ENCODE peak calls at places on chromosomes 1 and 21, in four cellular contexts. One of them, this sample, is unnamed.
A peak's percentile ranks its signal among the peaks of the same experiment; 100 is the strongest.

GRCh38 chr1:157119448-157119847 is 18.7 kb downstream of the ETV3 start:
- DNase-seq in CD4-positive, alpha-beta T cell: no peak
- DNase-seq in cardiac muscle cell: no peak
- DNase-seq in A549: no peak
- DNase-seq in this sample: no peak

GRCh38 chr1:58513956-58514355 is 32.6 kb downstream of the OMA1 start:
- DNase-seq in CD4-positive, alpha-beta T cell: no peak
- DNase-seq in cardiac muscle cell: no peak
- DNase-seq in A549: no peak
- DNase-seq in this sample: no peak

GRCh38 chr1:98049370-98050115 is 128.7 kb upstream of the DPYD start:
- DNase-seq in CD4-positive, alpha-beta T cell: no peak
- DNase-seq in cardiac muscle cell: peak; percentile 30
- DNase-seq in A549: no peak
- DNase-seq in this sample: peak; percentile 50

GRCh38 chr1:111141245-111141644 is 1.2 kb downstream of the CEPT1 start:
- DNase-seq in CD4-positive, alpha-beta T cell: no peak
- DNase-seq in cardiac muscle cell: no peak
- DNase-seq in A549: no peak
- DNase-seq in this sample: no peak

GRCh38 chr1:226975909-226976670 is 36.0 kb downstream of the COQ8A start:
- DNase-seq in CD4-positive, alpha-beta T cell: no peak
- DNase-seq in cardiac muscle cell: no peak
- DNase-seq in A549: no peak
- DNase-seq in this sample: no peak

GRCh38 chr1:21599402-21599801 is 69.8 kb downstream of the RAP1GAP start:
- DNase-seq in CD4-positive, alpha-beta T cell: no peak
- DNase-seq in cardiac muscle cell: no peak
- DNase-seq in A549: no peak
- DNase-seq in this sample: no peak

GRCh38 chr1:110786802-110787327 is 86.1 kb upstream of the CD53 start:
- DNase-seq in CD4-positive, alpha-beta T cell: no peak
- DNase-seq in cardiac muscle cell: no peak
- DNase-seq in A549: no peak
- DNase-seq in this sample: no peak

GRCh38 chr1:157994704-157995540 is 1.5 kb downstream of the KIRREL1 start:
- DNase-seq in CD4-positive, alpha-beta T cell: no peak
- DNase-seq in cardiac muscle cell: no peak
- DNase-seq in A549: no peak
- DNase-seq in this sample: no peak

GRCh38 chr1:155127672-155128468 is at the start of gene EFNA1:
- DNase-seq in CD4-positive, alpha-beta T cell: no peak
- DNase-seq in cardiac muscle cell: peak; percentile 81
- DNase-seq in A549: peak; percentile 59
- DNase-seq in this sample: peak; percentile 49

GRCh38 chr1:61391730-61392129 is 309.4 kb downstream of the NFIA start:
- DNase-seq in CD4-positive, alpha-beta T cell: no peak
- DNase-seq in cardiac muscle cell: no peak
- DNase-seq in A549: no peak
- DNase-seq in this sample: no peak

GRCh38 chr1:218364028-218364710 is 19.0 kb downstream of the TGFB2 start:
- DNase-seq in CD4-positive, alpha-beta T cell: no peak
- DNase-seq in cardiac muscle cell: no peak
- DNase-seq in A549: no peak
- DNase-seq in this sample: no peak

GRCh38 chr1:101290922-101291561 is 54.2 kb downstream of the S1PR1 start:
- DNase-seq in CD4-positive, alpha-beta T cell: no peak
- DNase-seq in cardiac muscle cell: no peak
- DNase-seq in A549: no peak
- DNase-seq in this sample: no peak

GRCh38 chr1:62887799-62888507 is 104.0 kb downstream of the ATG4C start:
- DNase-seq in CD4-positive, alpha-beta T cell: no peak
- DNase-seq in cardiac muscle cell: no peak
- DNase-seq in A549: no peak
- DNase-seq in this sample: no peak

GRCh38 chr1:100921110-100921706 is 25.3 kb downstream of the SLC30A7 start:
- DNase-seq in CD4-positive, alpha-beta T cell: no peak
- DNase-seq in cardiac muscle cell: peak; percentile 73
- DNase-seq in A549: peak; percentile 45
- DNase-seq in this sample: peak; percentile 67

GRCh38 chr1:161481624-161482392 is 23.4 kb upstream of the FCGR2A start:
- DNase-seq in CD4-positive, alpha-beta T cell: no peak
- DNase-seq in cardiac muscle cell: no peak
- DNase-seq in A549: no peak
- DNase-seq in this sample: no peak

GRCh38 chr1:201556841-201557571 is 18.1 kb downstream of the NAV1 start:
- DNase-seq in CD4-positive, alpha-beta T cell: no peak
- DNase-seq in cardiac muscle cell: no peak
- DNase-seq in A549: no peak
- DNase-seq in this sample: no peak

GRCh38 chr1:22780696-22781095 is 70.1 kb downstream of the EPHB2 start:
- DNase-seq in CD4-positive, alpha-beta T cell: no peak
- DNase-seq in cardiac muscle cell: peak; percentile 61
- DNase-seq in A549: peak; percentile 57
- DNase-seq in this sample: peak; percentile 27

GRCh38 chr21:42618713-42619112 is 34.7 kb upstream of the PDE9A start:
- DNase-seq in CD4-positive, alpha-beta T cell: no peak
- DNase-seq in cardiac muscle cell: no peak
- DNase-seq in A549: no peak
- DNase-seq in this sample: no peak

GRCh38 chr1:27726173-27726793 is 522 bp downstream of the FAM76A start:
- DNase-seq in CD4-positive, alpha-beta T cell: peak; percentile 4
- DNase-seq in cardiac muscle cell: peak; percentile 64
- DNase-seq in A549: peak; percentile 32
- DNase-seq in this sample: peak; percentile 47

GRCh38 chr1:234144866-234145265 is 228.4 kb upstream of the COA6 start:
- DNase-seq in CD4-positive, alpha-beta T cell: no peak
- DNase-seq in cardiac muscle cell: no peak
- DNase-seq in A549: no peak
- DNase-seq in this sample: no peak

GRCh38 chr1:165134431-165134830 is 222.1 kb downstream of the LMX1A start:
- DNase-seq in CD4-positive, alpha-beta T cell: no peak
- DNase-seq in cardiac muscle cell: no peak
- DNase-seq in A549: no peak
- DNase-seq in this sample: no peak

GRCh38 chr1:27630859-27631491 is 4.0 kb downstream of the FGR start:
- DNase-seq in CD4-positive, alpha-beta T cell: no peak
- DNase-seq in cardiac muscle cell: no peak
- DNase-seq in A549: no peak
- DNase-seq in this sample: no peak

GRCh38 chr1:11364170-11364569 is 91.2 kb downstream of the UBIAD1 start:
- DNase-seq in CD4-positive, alpha-beta T cell: no peak
- DNase-seq in cardiac muscle cell: no peak
- DNase-seq in A549: no peak
- DNase-seq in this sample: no peak

GRCh38 chr1:168688679-168689657 is 40.0 kb downstream of the DPT start:
- DNase-seq in CD4-positive, alpha-beta T cell: no peak
- DNase-seq in cardiac muscle cell: no peak
- DNase-seq in A549: no peak
- DNase-seq in this sample: no peak

GRCh38 chr1:220045356-220046051 is 801 bp downstream of the EPRS1 start:
- DNase-seq in CD4-positive, alpha-beta T cell: no peak
- DNase-seq in cardiac muscle cell: no peak
- DNase-seq in A549: peak; percentile 27
- DNase-seq in this sample: peak; percentile 14

GRCh38 chr1:184405743-184406142 is 18.9 kb downstream of the C1orf21 start:
- DNase-seq in CD4-positive, alpha-beta T cell: no peak
- DNase-seq in cardiac muscle cell: no peak
- DNase-seq in A549: no peak
- DNase-seq in this sample: peak; percentile 28

GRCh38 chr1:204782118-204782700 is 88.5 kb upstream of the NFASC start:
- DNase-seq in CD4-positive, alpha-beta T cell: no peak
- DNase-seq in cardiac muscle cell: no peak
- DNase-seq in A549: no peak
- DNase-seq in this sample: no peak

GRCh38 chr1:228902781-228903572 is 167.7 kb downstream of the RHOU start:
- DNase-seq in CD4-positive, alpha-beta T cell: no peak
- DNase-seq in cardiac muscle cell: no peak
- DNase-seq in A549: peak; percentile 90
- DNase-seq in this sample: peak; percentile 76

GRCh38 chr21:42614391-42614790 is 39.0 kb upstream of the PDE9A start:
- DNase-seq in CD4-positive, alpha-beta T cell: no peak
- DNase-seq in cardiac muscle cell: no peak
- DNase-seq in A549: no peak
- DNase-seq in this sample: no peak

GRCh38 chr1:150477733-150478132 is 9.5 kb upstream of the TARS2 start:
- DNase-seq in CD4-positive, alpha-beta T cell: no peak
- DNase-seq in cardiac muscle cell: no peak
- DNase-seq in A549: peak; percentile 47
- DNase-seq in this sample: no peak

GRCh38 chr1:184504695-184505338 is 118.0 kb downstream of the C1orf21 start:
- DNase-seq in CD4-positive, alpha-beta T cell: no peak
- DNase-seq in cardiac muscle cell: no peak
- DNase-seq in A549: no peak
- DNase-seq in this sample: no peak

GRCh38 chr1:64043976-64044375 is 159.4 kb upstream of the UBE2U start:
- DNase-seq in CD4-positive, alpha-beta T cell: no peak
- DNase-seq in cardiac muscle cell: no peak
- DNase-seq in A549: no peak
- DNase-seq in this sample: no peak

GRCh38 chr1:20430355-20431290 is 55.4 kb downstream of the CAMK2N1 start:
- DNase-seq in CD4-positive, alpha-beta T cell: peak; percentile 9
- DNase-seq in cardiac muscle cell: peak; percentile 70
- DNase-seq in A549: peak; percentile 23
- DNase-seq in this sample: peak; percentile 53

GRCh38 chr21:9758888-9759287 is 762.5 kb upstream of the TPTE start:
- DNase-seq in CD4-positive, alpha-beta T cell: no peak
- DNase-seq in cardiac muscle cell: no peak
- DNase-seq in A549: no peak
- DNase-seq in this sample: no peak
- H3K9me3 ChIP-seq in CD4-positive, alpha-beta T cell: peaks cover 28% of the 10 kb centered on the region
- H3K9me3 ChIP-seq in cardiac muscle cell: peaks cover 45% of the 10 kb centered on the region
- H3K9me3 ChIP-seq in A549: no peaks in the 10 kb centered on the region
- H3K9me3 ChIP-seq in this sample: peaks cover 77% of the 10 kb centered on the region

DNA sequence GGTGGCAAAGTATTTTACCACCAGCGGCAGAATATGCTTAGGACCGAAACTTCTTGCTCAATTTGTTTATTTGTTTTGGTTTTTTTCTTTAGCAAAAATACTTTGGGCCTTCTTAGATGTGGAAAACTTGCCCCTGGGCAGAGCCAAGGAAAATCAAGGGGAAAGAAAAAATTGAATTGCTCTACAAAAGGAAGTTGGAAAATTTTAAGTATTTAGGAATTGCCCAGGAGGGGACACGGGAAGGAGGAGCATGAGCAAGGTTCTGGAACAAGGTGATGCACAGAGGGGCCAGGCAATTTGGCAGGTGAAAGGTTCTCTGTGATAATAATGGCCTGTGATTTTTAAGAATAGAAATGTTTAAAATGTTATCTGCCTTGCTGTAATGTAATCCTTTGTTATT is 28.6 kb downstream of the SGIP1 start:
- DNase-seq in CD4-positive, alpha-beta T cell: no peak
- DNase-seq in cardiac muscle cell: no peak
- DNase-seq in A549: no peak
- DNase-seq in this sample: no peak
- H3K9me3 ChIP-seq in CD4-positive, alpha-beta T cell: no peaks in the 10 kb centered on the region
- H3K9me3 ChIP-seq in cardiac muscle cell: no peaks in the 10 kb centered on the region
- H3K9me3 ChIP-seq in A549: no peaks in the 10 kb centered on the region
- H3K9me3 ChIP-seq in this sample: no peaks in the 10 kb centered on the region

GRCh38 chr1:6259491-6260362 is 1.2 kb downstream of the GPR153 start:
- DNase-seq in CD4-positive, alpha-beta T cell: peak; percentile 45
- DNase-seq in cardiac muscle cell: peak; percentile 78
- DNase-seq in A549: peak; percentile 68
- DNase-seq in this sample: peak; percentile 87

GRCh38 chr1:6260961-6261614 is at the start of gene GPR153:
- DNase-seq in CD4-positive, alpha-beta T cell: no peak
- DNase-seq in cardiac muscle cell: peak; percentile 77
- DNase-seq in A549: no peak
- DNase-seq in this sample: peak; percentile 48

GRCh38 chr1:6258675-6259074 is 2.2 kb downstream of the GPR153 start:
- DNase-seq in CD4-positive, alpha-beta T cell: no peak
- DNase-seq in cardiac muscle cell: no peak
- DNase-seq in A549: no peak
- DNase-seq in this sample: no peak

GRCh38 chr1:6261615-6261995 is 707 bp upstream of the GPR153 start:
- DNase-seq in CD4-positive, alpha-beta T cell: no peak
- DNase-seq in cardiac muscle cell: peak; percentile 76
- DNase-seq in A549: no peak
- DNase-seq in this sample: no peak

DNA sequence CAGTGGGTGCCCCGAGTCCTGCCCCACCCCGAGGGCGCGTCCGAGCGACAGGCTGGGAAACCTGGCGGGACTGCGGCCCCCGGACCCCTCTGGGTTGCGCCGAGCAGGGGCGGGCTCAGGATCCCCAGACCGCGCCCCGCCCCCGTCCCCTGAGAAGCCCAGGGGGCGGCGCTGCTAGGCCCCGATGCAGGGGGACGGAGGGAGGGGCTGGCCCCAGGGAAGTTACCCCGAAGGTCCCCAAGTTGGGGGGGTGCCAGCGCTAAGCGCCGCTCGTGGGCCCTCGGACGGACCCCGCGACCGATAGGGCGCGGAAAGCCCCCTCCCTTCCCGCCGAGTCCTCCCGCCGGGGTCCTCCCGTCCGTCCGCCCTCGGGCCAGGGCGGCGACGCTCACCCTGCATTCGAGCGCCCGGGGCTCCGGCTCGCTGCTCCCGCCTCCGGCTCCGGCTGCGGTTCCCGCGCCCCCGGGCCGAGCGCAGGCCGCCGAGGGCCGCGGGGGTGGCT is 414 bp downstream of the GPR153 start:
- DNase-seq in CD4-positive, alpha-beta T cell: no peak
- DNase-seq in cardiac muscle cell: peak; percentile 65
- DNase-seq in A549: no peak
- DNase-seq in this sample: peak; percentile 59
- H3K9me3 ChIP-seq in CD4-positive, alpha-beta T cell: no peaks in the 10 kb centered on the region
- H3K9me3 ChIP-seq in cardiac muscle cell: no peaks in the 10 kb centered on the region
- H3K9me3 ChIP-seq in A549: no peaks in the 10 kb centered on the region
- H3K9me3 ChIP-seq in this sample: no peaks in the 10 kb centered on the region

GRCh38 chr1:247845011-247845692 is 3.5 kb upstream of the OR11L1 start:
- DNase-seq in CD4-positive, alpha-beta T cell: no peak
- DNase-seq in cardiac muscle cell: no peak
- DNase-seq in A549: no peak
- DNase-seq in this sample: no peak

GRCh38 chr1:247845693-247846017 is 4.0 kb upstream of the OR11L1 start:
- DNase-seq in CD4-positive, alpha-beta T cell: no peak
- DNase-seq in cardiac muscle cell: no peak
- DNase-seq in A549: no peak
- DNase-seq in this sample: no peak

GRCh38 chr1:247841796-247842195 is at the start of gene OR11L1:
- DNase-seq in CD4-positive, alpha-beta T cell: no peak
- DNase-seq in cardiac muscle cell: no peak
- DNase-seq in A549: no peak
- DNase-seq in this sample: no peak

GRCh38 chr1:247840819-247841218 is 877 bp downstream of the OR11L1 start:
- DNase-seq in CD4-positive, alpha-beta T cell: no peak
- DNase-seq in cardiac muscle cell: no peak
- DNase-seq in A549: no peak
- DNase-seq in this sample: no peak

DNA sequence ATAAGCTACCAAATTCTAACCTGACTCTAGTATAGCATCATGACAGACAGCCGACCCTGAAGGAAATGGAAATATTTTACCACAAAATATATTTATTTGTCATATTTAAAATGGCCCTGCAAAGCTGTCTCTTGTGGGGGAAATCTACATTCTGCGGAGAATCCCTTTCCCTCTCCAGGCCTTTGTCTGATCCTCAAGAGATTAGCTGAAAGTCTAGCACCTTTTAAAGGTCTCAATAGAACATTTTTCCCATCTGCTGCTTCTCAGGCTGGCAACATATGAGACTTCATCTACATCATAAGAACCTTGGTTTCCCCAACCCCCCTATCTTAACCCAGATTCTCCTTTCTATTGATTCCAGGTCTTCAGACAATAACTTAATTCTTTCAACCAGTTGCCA is 1.7 kb upstream of the OR11L1 start:
- DNase-seq in CD4-positive, alpha-beta T cell: no peak
- DNase-seq in cardiac muscle cell: no peak
- DNase-seq in A549: no peak
- DNase-seq in this sample: no peak
- H3K9me3 ChIP-seq in CD4-positive, alpha-beta T cell: no peaks in the 10 kb centered on the region
- H3K9me3 ChIP-seq in cardiac muscle cell: no peaks in the 10 kb centered on the region
- H3K9me3 ChIP-seq in A549: no peaks in the 10 kb centered on the region
- H3K9me3 ChIP-seq in this sample: no peaks in the 10 kb centered on the region

This sample was measured in A673.